ENCODE peak calls at places on chromosomes 2 and 18, in five cellular contexts. One of them, this sample, is unnamed.

GRCh38 chr18:25672490-25672889 is 320.5 kb upstream of the ZNF521 start:
- DNase-seq in fibroblast of lung: no peak
- DNase-seq in GM06990: no peak
- DNase-seq in mesothelial cell of epicardium: no peak
- DNase-seq in IMR-90: no peak
- DNase-seq in this sample: no peak

GRCh38 chr18:58257461-58257860 is 213.4 kb downstream of the NEDD4L start:
- DNase-seq in IMR-90: peak; percentile 68
- DNase-seq in GM06990: no peak
- DNase-seq in mesothelial cell of epicardium: no peak
- DNase-seq in fibroblast of lung: peak; percentile 47
- DNase-seq in this sample: peak; percentile 86

GRCh38 chr2:63903003-63903402 is 61.3 kb downstream of the UGP2 start:
- DNase-seq in mesothelial cell of epicardium: no peak
- DNase-seq in GM06990: peak; percentile 24
- DNase-seq in fibroblast of lung: peak; percentile 23
- DNase-seq in IMR-90: peak; percentile 26
- DNase-seq in this sample: peak; percentile 22

GRCh38 chr2:128834203-128834602 is 515.5 kb upstream of the HS6ST1 start:
- DNase-seq in mesothelial cell of epicardium: no peak
- DNase-seq in GM06990: no peak
- DNase-seq in IMR-90: no peak
- DNase-seq in fibroblast of lung: no peak
- DNase-seq in this sample: no peak

GRCh38 chr2:1613078-1613445 is 131.3 kb downstream of the PXDN start:
- DNase-seq in GM06990: no peak
- DNase-seq in fibroblast of lung: no peak
- DNase-seq in mesothelial cell of epicardium: no peak
- DNase-seq in IMR-90: no peak
- DNase-seq in this sample: peak; percentile 35

GRCh38 chr2:215003001-215003400 is 135.4 kb downstream of the ABCA12 start:
- DNase-seq in fibroblast of lung: peak; percentile 41
- DNase-seq in GM06990: no peak
- DNase-seq in IMR-90: peak; percentile 1
- DNase-seq in mesothelial cell of epicardium: no peak
- DNase-seq in this sample: peak; percentile 50

GRCh38 chr2:152432206-152432653 is 97.3 kb downstream of the FMNL2 start:
- DNase-seq in fibroblast of lung: peak; percentile 87
- DNase-seq in mesothelial cell of epicardium: no peak
- DNase-seq in GM06990: no peak
- DNase-seq in IMR-90: peak; percentile 41
- DNase-seq in this sample: peak; percentile 69

GRCh38 chr2:78913284-78913683 is 112.2 kb upstream of the REG3G start:
- DNase-seq in fibroblast of lung: no peak
- DNase-seq in mesothelial cell of epicardium: no peak
- DNase-seq in IMR-90: no peak
- DNase-seq in GM06990: no peak
- DNase-seq in this sample: no peak

GRCh38 chr18:13585379-13586153 is 140.8 kb downstream of the FAM210A start:
- DNase-seq in mesothelial cell of epicardium: no peak
- DNase-seq in fibroblast of lung: no peak
- DNase-seq in GM06990: no peak
- DNase-seq in IMR-90: no peak
- DNase-seq in this sample: no peak

GRCh38 chr18:39746201-39746600 is 2180.6 kb upstream of the CELF4 start:
- DNase-seq in fibroblast of lung: no peak
- DNase-seq in GM06990: no peak
- DNase-seq in mesothelial cell of epicardium: no peak
- DNase-seq in IMR-90: peak; percentile 1
- DNase-seq in this sample: no peak

GRCh38 chr18:55688066-55688465 is 100.1 kb upstream of the TCF4 start:
- DNase-seq in fibroblast of lung: no peak
- DNase-seq in GM06990: no peak
- DNase-seq in mesothelial cell of epicardium: no peak
- DNase-seq in IMR-90: no peak
- DNase-seq in this sample: no peak

GRCh38 chr2:231769170-231770136 is 11.6 kb downstream of the PDE6D start:
- DNase-seq in mesothelial cell of epicardium: no peak
- DNase-seq in GM06990: peak; percentile 26
- DNase-seq in IMR-90: no peak
- DNase-seq in fibroblast of lung: no peak
- DNase-seq in this sample: no peak

GRCh38 chr2:71939588-71940535 is 207.8 kb downstream of the CYP26B1 start:
- DNase-seq in GM06990: no peak
- DNase-seq in mesothelial cell of epicardium: no peak
- DNase-seq in fibroblast of lung: no peak
- DNase-seq in IMR-90: no peak
- DNase-seq in this sample: no peak

GRCh38 chr2:71937401-71937800 is 210.3 kb downstream of the CYP26B1 start:
- DNase-seq in IMR-90: no peak
- DNase-seq in fibroblast of lung: no peak
- DNase-seq in mesothelial cell of epicardium: no peak
- DNase-seq in GM06990: no peak
- DNase-seq in this sample: no peak

GRCh38 chr2:71936076-71937030 is 211.3 kb downstream of the CYP26B1 start:
- DNase-seq in mesothelial cell of epicardium: no peak
- DNase-seq in IMR-90: no peak
- DNase-seq in GM06990: no peak
- DNase-seq in fibroblast of lung: no peak
- DNase-seq in this sample: peak; percentile 67

GRCh38 chr2:71938659-71939587 is 208.7 kb downstream of the CYP26B1 start:
- DNase-seq in GM06990: no peak
- DNase-seq in IMR-90: no peak
- DNase-seq in mesothelial cell of epicardium: no peak
- DNase-seq in fibroblast of lung: no peak
- DNase-seq in this sample: no peak

DNA sequence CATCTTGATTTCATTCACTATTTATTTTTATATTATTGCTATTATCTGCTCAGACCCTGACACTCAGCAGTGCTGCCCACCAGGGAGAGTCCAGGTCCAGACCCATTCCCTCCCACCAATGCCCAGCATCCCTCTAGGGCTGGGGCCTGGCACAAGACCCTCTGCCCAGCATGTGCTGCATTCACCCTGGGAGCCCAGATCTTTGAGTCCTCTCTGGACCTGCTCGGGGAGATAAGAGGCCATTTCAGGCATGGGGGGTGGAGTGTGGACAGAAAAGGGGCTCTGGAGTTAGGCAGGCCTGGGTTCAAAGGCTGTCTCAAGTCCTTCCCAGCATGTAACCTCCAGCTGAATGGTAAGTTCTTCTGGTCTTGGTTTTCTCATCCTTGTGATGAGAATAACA is 209.6 kb downstream of the CYP26B1 start:
- DNase-seq in fibroblast of lung: no peak
- DNase-seq in IMR-90: no peak
- DNase-seq in GM06990: no peak
- DNase-seq in mesothelial cell of epicardium: no peak
- DNase-seq in this sample: no peak
- TF ChIP-seq CTCF in fibroblast of lung: no peak
- TF ChIP-seq CTCF in IMR-90: no peak
- TF ChIP-seq CTCF in GM06990: no peak
- TF ChIP-seq CTCF in mesothelial cell of epicardium: no peak
- TF ChIP-seq CTCF in this sample: no peak

GRCh38 chr2:25170888-25171287 is 2.5 kb upstream of the POMC start:
- DNase-seq in mesothelial cell of epicardium: no peak
- DNase-seq in IMR-90: no peak
- DNase-seq in fibroblast of lung: no peak
- DNase-seq in GM06990: no peak
- DNase-seq in this sample: no peak

GRCh38 chr2:25169073-25169470 is 692 bp upstream of the POMC start:
- DNase-seq in GM06990: no peak
- DNase-seq in fibroblast of lung: no peak
- DNase-seq in mesothelial cell of epicardium: no peak
- DNase-seq in IMR-90: no peak
- DNase-seq in this sample: peak; percentile 73

GRCh38 chr2:25168256-25169072 is at the start of gene POMC:
- DNase-seq in fibroblast of lung: peak; percentile 25
- DNase-seq in IMR-90: peak; percentile 21
- DNase-seq in GM06990: peak; percentile 43
- DNase-seq in mesothelial cell of epicardium: peak; percentile 33
- DNase-seq in this sample: peak; percentile 89

GRCh38 chr2:25164526-25164925 is 3.9 kb downstream of the POMC start:
- DNase-seq in GM06990: no peak
- DNase-seq in fibroblast of lung: no peak
- DNase-seq in mesothelial cell of epicardium: no peak
- DNase-seq in IMR-90: no peak
- DNase-seq in this sample: no peak

GRCh38 chr2:25165992-25166618 is 2.3 kb downstream of the POMC start:
- DNase-seq in fibroblast of lung: no peak
- DNase-seq in IMR-90: no peak
- DNase-seq in GM06990: peak; percentile 62
- DNase-seq in mesothelial cell of epicardium: no peak
- DNase-seq in this sample: peak; percentile 48
- TF ChIP-seq CTCF in fibroblast of lung: peak; percentile 8
- TF ChIP-seq CTCF in IMR-90: peak; percentile 27
- TF ChIP-seq CTCF in GM06990: peak; percentile 83
- TF ChIP-seq CTCF in mesothelial cell of epicardium: no peak
- TF ChIP-seq CTCF in this sample: peak; percentile 2

DNA sequence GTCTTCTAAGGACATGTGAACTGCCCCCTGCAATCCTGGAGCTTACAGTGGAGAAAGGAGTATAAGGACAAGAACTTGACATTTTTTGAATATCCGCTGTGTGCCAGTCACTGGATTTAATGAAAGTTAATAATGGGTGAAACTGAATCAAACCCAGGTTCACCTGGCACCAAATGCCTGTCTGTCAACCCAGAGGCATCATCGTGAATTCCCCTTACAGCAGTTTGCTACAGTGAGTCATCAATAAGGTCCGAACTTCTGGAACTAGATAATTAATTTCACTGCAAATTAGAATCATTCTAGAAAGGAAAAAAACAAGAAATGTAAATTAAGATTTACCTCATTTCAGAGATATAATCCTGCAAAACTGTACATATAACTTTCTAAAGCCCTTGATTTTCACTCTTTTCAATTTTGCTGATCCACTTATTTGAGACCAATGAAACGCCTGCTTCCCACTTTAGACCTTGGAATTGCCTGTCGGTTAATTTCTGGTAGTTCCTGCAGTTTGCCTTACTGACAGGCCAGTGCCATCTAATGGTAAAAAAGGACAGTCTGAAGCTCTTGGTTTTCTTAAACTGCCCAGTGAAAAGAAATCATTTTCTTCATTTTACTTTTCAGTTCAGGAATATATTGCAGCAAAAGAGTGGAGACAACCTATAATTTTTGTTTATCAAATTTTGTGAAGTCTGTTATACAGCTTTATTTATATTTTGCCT is 8.2 kb downstream of the DSG2 start:
- DNase-seq in fibroblast of lung: peak; percentile 34
- DNase-seq in GM06990: no peak
- DNase-seq in mesothelial cell of epicardium: no peak
- DNase-seq in IMR-90: peak; percentile 21
- DNase-seq in this sample: no peak
- TF ChIP-seq CTCF in fibroblast of lung: peak; percentile 37
- TF ChIP-seq CTCF in GM06990: no peak
- TF ChIP-seq CTCF in mesothelial cell of epicardium: no peak
- TF ChIP-seq CTCF in IMR-90: peak; percentile 30
- TF ChIP-seq CTCF in this sample: peak; percentile 48

DNA sequence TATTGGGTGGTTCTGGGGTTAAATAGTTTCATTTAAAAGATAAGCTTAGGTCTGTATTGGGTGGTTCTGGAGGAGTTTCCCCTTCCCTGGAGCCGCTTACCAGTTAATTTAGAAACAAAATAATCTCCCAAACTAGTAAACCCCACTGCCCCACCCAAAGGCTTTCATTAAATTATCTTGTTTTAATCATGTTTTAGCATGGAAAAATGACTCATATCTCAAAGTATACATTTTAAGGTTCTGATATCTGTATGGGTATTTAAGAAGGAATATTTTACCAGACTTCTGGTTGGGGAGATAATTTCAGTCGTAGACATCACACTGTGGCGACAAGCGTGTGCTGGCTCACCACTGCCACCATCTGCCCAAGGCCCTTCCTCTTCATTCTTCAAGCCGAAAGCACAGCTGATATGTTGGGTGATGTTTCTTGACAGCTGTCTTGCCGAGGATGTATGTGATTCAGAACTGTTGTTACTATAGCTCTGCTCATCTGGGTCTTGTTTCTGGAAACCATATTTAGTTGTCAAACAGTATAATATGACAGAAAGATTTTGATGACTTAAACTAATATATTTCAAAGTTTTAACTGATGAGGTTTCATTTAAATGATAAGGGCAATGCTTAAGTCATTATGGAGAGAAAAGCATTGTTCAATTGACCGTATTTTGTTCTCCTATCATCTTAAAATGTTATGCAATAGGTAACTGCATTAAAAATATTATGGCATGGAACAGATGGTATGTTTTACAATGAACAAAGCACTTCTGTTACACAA is 5.1 kb downstream of the FIGLA start:
- DNase-seq in IMR-90: no peak
- DNase-seq in GM06990: no peak
- DNase-seq in mesothelial cell of epicardium: no peak
- DNase-seq in fibroblast of lung: peak; percentile 6
- DNase-seq in this sample: no peak
- TF ChIP-seq CTCF in IMR-90: no peak
- TF ChIP-seq CTCF in GM06990: peak; percentile 71
- TF ChIP-seq CTCF in mesothelial cell of epicardium: no peak
- TF ChIP-seq CTCF in fibroblast of lung: peak; percentile 34
- TF ChIP-seq CTCF in this sample: peak; percentile 52

DNA sequence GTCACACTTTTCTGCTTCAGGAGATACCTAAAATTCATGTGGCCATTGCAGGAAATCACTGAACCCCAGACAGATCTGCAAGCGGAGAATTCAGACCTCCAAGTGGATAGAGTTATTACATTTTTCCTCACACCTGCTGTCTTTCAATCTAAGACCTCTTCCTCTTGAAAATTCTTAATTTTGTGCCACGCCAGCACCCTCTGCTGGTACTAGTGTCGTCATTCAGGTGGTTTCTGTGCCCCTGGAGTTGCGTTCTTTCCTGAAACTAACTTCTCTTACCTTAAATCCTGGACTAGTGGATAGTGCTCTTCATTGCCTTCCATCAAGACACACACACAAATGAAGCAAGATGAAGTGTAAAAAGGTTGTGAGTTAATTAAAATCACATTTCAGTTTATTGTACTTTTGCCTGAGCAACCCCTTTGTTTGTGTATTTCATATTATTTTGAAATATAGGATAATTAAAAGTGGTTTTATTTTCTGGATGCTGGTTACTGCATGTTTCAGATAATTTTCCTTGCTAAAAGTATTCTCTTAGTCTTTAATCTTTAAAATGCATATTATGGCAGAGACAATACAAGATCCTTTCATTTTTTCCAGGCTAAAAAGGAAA is 1.6 kb upstream of the DNER start:
- DNase-seq in mesothelial cell of epicardium: no peak
- DNase-seq in fibroblast of lung: peak; percentile 29
- DNase-seq in GM06990: no peak
- DNase-seq in IMR-90: no peak
- DNase-seq in this sample: no peak
- TF ChIP-seq CTCF in mesothelial cell of epicardium: peak; percentile 36
- TF ChIP-seq CTCF in fibroblast of lung: peak; percentile 49
- TF ChIP-seq CTCF in GM06990: peak; percentile 64
- TF ChIP-seq CTCF in IMR-90: peak; percentile 13
- TF ChIP-seq CTCF in this sample: peak; percentile 46

DNA sequence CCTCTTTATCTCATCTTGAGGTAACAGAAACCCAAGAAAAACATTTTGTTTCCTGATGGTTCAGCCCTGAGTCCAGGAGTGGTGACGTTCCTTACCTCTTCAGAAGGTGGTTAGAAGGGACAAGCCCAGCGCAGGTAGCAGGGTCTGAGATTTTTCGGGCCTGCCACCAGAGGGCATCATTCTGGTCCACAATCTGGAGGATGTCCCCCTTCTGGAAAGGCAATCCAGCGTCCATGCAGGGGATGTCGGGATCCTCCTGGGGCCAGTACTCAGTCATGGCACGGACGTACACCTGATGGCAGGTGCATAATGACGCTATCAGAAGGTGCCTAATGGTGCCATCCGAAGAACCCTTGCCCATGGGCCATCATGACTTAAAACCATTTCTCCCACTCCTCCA is 17.7 kb downstream of the MPP4 start:
- DNase-seq in GM06990: no peak
- DNase-seq in IMR-90: no peak
- DNase-seq in fibroblast of lung: peak; percentile 4
- DNase-seq in mesothelial cell of epicardium: no peak
- DNase-seq in this sample: peak; percentile 72
- TF ChIP-seq CTCF in GM06990: peak; percentile 72
- TF ChIP-seq CTCF in IMR-90: peak; percentile 34
- TF ChIP-seq CTCF in fibroblast of lung: peak; percentile 51
- TF ChIP-seq CTCF in mesothelial cell of epicardium: no peak
- TF ChIP-seq CTCF in this sample: peak; percentile 68

This sample was measured in osteoblast.